ENCODE peak calls at places on chromosomes 5 and 9, in four cellular contexts. T, Q, S and R are unnamed samples.

GRCh38 chr9:127706836-127707241 is at the start of gene CFAP157:
- DNase-seq in T (no peak), Q (peak), S (no peak), R (no peak)

GRCh38 chr5:169635933-169636332 is 1.1 kb upstream of the DOCK2 start:
- DNase-seq in T (no peak), Q (no peak), S (no peak), R (no peak)

GRCh38 chr5:176736271-176736965 is 73.9 kb upstream of the UNC5A start:
- DNase-seq in T (no peak), Q (no peak), S (no peak), R (peak)

GRCh38 chr5:59813761-59814562 is 79.6 kb downstream of the PDE4D start:
- DNase-seq in T (no peak), Q (peak), S (no peak), R (no peak)

GRCh38 chr9:134252084-134252830 is 74.0 kb upstream of the RXRA start:
- DNase-seq in T (no peak), Q (no peak), S (no peak), R (no peak)

GRCh38 chr9:137276757-137277328 is 683 bp upstream of the TOR4A start:
- DNase-seq in T (no peak), Q (no peak), S (no peak), R (peak)

GRCh38 chr9:2816476-2817141 is 27.3 kb downstream of the PUM3 start:
- DNase-seq in T (no peak), Q (no peak), S (no peak), R (no peak)

GRCh38 chr9:85013703-85014102 is 344.2 kb downstream of the NTRK2 start:
- DNase-seq in T (no peak), Q (no peak), S (no peak), R (no peak)

GRCh38 chr5:180644825-180645608 is 4.4 kb downstream of the FLT4 start:
- DNase-seq in T (no peak), Q (no peak), S (no peak), R (peak)

GRCh38 chr9:14752871-14753270 is 30.3 kb upstream of the CER1 start:
- DNase-seq in T (no peak), Q (no peak), S (no peak), R (no peak)

GRCh38 chr9:136089697-136090045 is 5.4 kb downstream of the NACC2 start:
- DNase-seq in T (no peak), Q (no peak), S (no peak), R (no peak)

GRCh38 chr5:68047035-68047434 is 168.5 kb upstream of the PIK3R1 start:
- DNase-seq in T (no peak), Q (no peak), S (no peak), R (no peak)

GRCh38 chr5:154653764-154654483 is 101.3 kb upstream of the LARP1 start:
- DNase-seq in T (no peak), Q (no peak), S (no peak), R (no peak)

GRCh38 chr5:141747152-141747640 is 65.2 kb upstream of the ARAP3 start:
- DNase-seq in T (no peak), Q (peak), S (peak), R (peak)

GRCh38 chr5:181028032-181028819 is 11.8 kb upstream of the BTNL9 start:
- DNase-seq in T (no peak), Q (no peak), S (no peak), R (no peak)

GRCh38 chr9:135650408-135650807 is 11.1 kb upstream of the GLT6D1 start:
- DNase-seq in T (no peak), Q (no peak), S (no peak), R (no peak)

GRCh38 chr5:368162-369084 is 46.9 kb downstream of the AHRR start:
- DNase-seq in T (no peak), Q (no peak), S (no peak), R (no peak)

GRCh38 chr5:174737335-174737734 is 13.0 kb downstream of the MSX2 start:
- DNase-seq in T (no peak), Q (no peak), S (no peak), R (no peak)

GRCh38 chr9:128908372-128908771 is 12.4 kb upstream of the PHYHD1 start:
- DNase-seq in T (no peak), Q (no peak), S (no peak), R (no peak)

GRCh38 chr9:99449726-99450125 is 227.6 kb downstream of the SEC61B start:
- DNase-seq in T (no peak), Q (no peak), S (no peak), R (no peak)

GRCh38 chr5:132979367-132979935 is 16.0 kb upstream of the AFF4 start:
- DNase-seq in T (no peak), Q (no peak), S (no peak), R (no peak)

GRCh38 chr9:136365775-136366223 is 2.3 kb upstream of the DNLZ start:
- DNase-seq in T (no peak), Q (no peak), S (no peak), R (no peak)

GRCh38 chr9:129380961-129381401 is 202.9 kb upstream of the IER5L start:
- DNase-seq in T (no peak), Q (no peak), S (no peak), R (no peak)

GRCh38 chr9:95080961-95081658 is 236.4 kb downstream of the FANCC start:
- DNase-seq in T (no peak), Q (no peak), S (peak), R (no peak)

GRCh38 chr5:33936004-33936380 is 194 bp upstream of the RXFP3 start:
- DNase-seq in T (no peak), Q (peak), S (peak), R (peak)

GRCh38 chr9:137875846-137876245 is 1.7 kb upstream of the CACNA1B start:
- DNase-seq in T (no peak), Q (no peak), S (no peak), R (no peak)

GRCh38 chr9:2241461-2241874 is 226.3 kb downstream of the SMARCA2 start:
- DNase-seq in T (no peak), Q (no peak), S (peak), R (peak)